ENCODE peak calls at places on chromosomes 2 and 18, in five cellular contexts. Y is NCI-H1092 treated with DMSO at 0.1 percent for 48 hours, P is mammary epithelial cell, D is mucosa of gallbladder, X is T-helper 9 cell. J is an unnamed sample.

GRCh38 chr2:230714122-230714453 is 1.4 kb downstream of the CAB39 start:
- DNase-seq in X (peak), D (no peak), Y (no peak), P (peak), J (peak)

GRCh38 chr18:7815797-7816196 is 248.7 kb downstream of the PTPRM start:
- DNase-seq in Y (no peak), D (no peak), X (no peak), P (no peak), J (no peak)

GRCh38 chr18:6650756-6651155 is 78.8 kb upstream of the ARHGAP28 start:
- DNase-seq in D (no peak), P (no peak), Y (no peak), X (no peak), J (no peak)

GRCh38 chr2:101119431-101119830 is 31.8 kb downstream of the TBC1D8 start:
- DNase-seq in P (peak), Y (no peak), X (no peak), D (peak), J (peak)

GRCh38 chr2:156115338-156115737 is 217.2 kb downstream of the NR4A2 start:
- DNase-seq in P (peak), Y (no peak), D (no peak), X (no peak), J (peak)

GRCh38 chr18:43134876-43135275 is 19.4 kb upstream of the RIT2 start:
- DNase-seq in D (no peak), X (no peak), Y (no peak), P (no peak), J (no peak)

GRCh38 chr18:63285332-63285731 is 34.2 kb downstream of the BCL2 start:
- DNase-seq in Y (no peak), D (no peak), X (no peak), P (no peak), J (no peak)

GRCh38 chr2:61911510-61911909 is 6.0 kb downstream of the COMMD1 start:
- DNase-seq in D (no peak), P (peak), Y (no peak), X (no peak), J (peak)

GRCh38 chr18:50169149-50169548 is 25.8 kb downstream of the MYO5B start:
- DNase-seq in X (no peak), D (no peak), P (no peak), Y (no peak), J (no peak)

GRCh38 chr2:230828272-230828961 is 36.3 kb upstream of the ITM2C start:
- DNase-seq in Y (no peak), D (no peak), X (no peak), P (no peak), J (no peak)

GRCh38 chr18:70650878-70651277 is 362.0 kb downstream of the SOCS6 start:
- DNase-seq in D (no peak), X (no peak), Y (no peak), P (no peak), J (no peak)

GRCh38 chr2:225764346-225764745 is 364.8 kb downstream of the NYAP2 start:
- DNase-seq in X (no peak), P (no peak), Y (no peak), D (no peak), J (no peak)

GRCh38 chr18:40250218-40250617 is 1704.8 kb upstream of the PIK3C3 start:
- DNase-seq in X (no peak), Y (no peak), P (no peak), D (no peak), J (no peak)

GRCh38 chr2:46298522-46299351 is 1.5 kb downstream of the EPAS1 start:
- DNase-seq in D (peak), P (peak), X (peak), Y (peak), J (peak)